ENCODE peak calls at places on chromosome 3, in seven cellular contexts. H, W, J, U, G, D and M are unnamed samples.

GRCh38 chr3:139202226-139202958 is 141.4 kb upstream of the MRPS22 start:
- DNase-seq in H (no peak), W (no peak), J (peak; percentile 77), U (no peak), G (peak; percentile 16), D (no peak), M (no peak)

GRCh38 chr3:33250712-33251111 is 26.5 kb upstream of the FBXL2 start:
- DNase-seq in H (no peak), W (no peak), J (no peak), U (no peak), G (no peak), D (no peak), M (no peak)

GRCh38 chr3:46935168-46935858 is 41.2 kb downstream of the CCDC12 start:
- DNase-seq in H (no peak), W (no peak), J (peak; percentile 46), U (no peak), G (peak; percentile 55), D (peak; percentile 31), M (peak; percentile 97)

GRCh38 chr3:11624704-11625375 is 18.9 kb downstream of the VGLL4 start:
- DNase-seq in H (no peak), W (no peak), J (no peak), U (no peak), G (no peak), D (no peak), M (no peak)

GRCh38 chr3:13687409-13687989 is 138.6 kb downstream of the FBLN2 start:
- DNase-seq in H (no peak), W (no peak), J (no peak), U (no peak), G (peak; percentile 50), D (no peak), M (no peak)

GRCh38 chr3:46848271-46849097 is 14.8 kb downstream of the MYL3 start:
- DNase-seq in H (no peak), W (no peak), J (no peak), U (no peak), G (no peak), D (peak; percentile 63), M (peak; percentile 56)

GRCh38 chr3:100158877-100159563 is 44.7 kb upstream of the FILIP1L start:
- DNase-seq in H (no peak), W (no peak), J (no peak), U (no peak), G (no peak), D (no peak), M (no peak)

GRCh38 chr3:186220365-186220764 is 111.5 kb upstream of the ETV5 start:
- DNase-seq in H (no peak), W (no peak), J (no peak), U (no peak), G (no peak), D (no peak), M (no peak)

GRCh38 chr3:53941174-53941573 is 49.5 kb upstream of the SELENOK start:
- DNase-seq in H (no peak), W (no peak), J (no peak), U (no peak), G (no peak), D (no peak), M (no peak)

GRCh38 chr3:27590437-27591320 is 106.5 kb upstream of the SLC4A7 start:
- DNase-seq in H (no peak), W (no peak), J (no peak), U (no peak), G (no peak), D (no peak), M (no peak)

GRCh38 chr3:129596194-129597086 is 10.0 kb downstream of the PLXND1 start:
- DNase-seq in H (no peak), W (no peak), J (peak; percentile 52), U (no peak), G (peak; percentile 79), D (no peak), M (peak; percentile 93)

GRCh38 chr3:14126017-14126902 is 1.4 kb downstream of the TMEM43 start:
- DNase-seq in H (no peak), W (no peak), J (no peak), U (no peak), G (no peak), D (no peak), M (no peak)

GRCh38 chr3:11632966-11633365 is 10.7 kb downstream of the VGLL4 start:
- DNase-seq in H (no peak), W (no peak), J (no peak), U (no peak), G (no peak), D (no peak), M (no peak)

GRCh38 chr3:48088056-48088748 is 72.0 kb upstream of the MAP4 start:
- DNase-seq in H (no peak), W (no peak), J (no peak), U (no peak), G (no peak), D (peak; percentile 25), M (no peak)

GRCh38 chr3:144923051-144923450 is 951.4 kb downstream of the DIPK2A start:
- DNase-seq in H (no peak), W (no peak), J (no peak), U (no peak), G (no peak), D (no peak), M (no peak)

GRCh38 chr3:16350041-16350952 is 85.3 kb downstream of the OXNAD1 start:
- DNase-seq in H (no peak), W (no peak), J (no peak), U (no peak), G (no peak), D (no peak), M (peak; percentile 69)

GRCh38 chr3:22373182-22373581 is 622.2 kb upstream of the ZNF385D start:
- DNase-seq in H (no peak), W (no peak), J (no peak), U (no peak), G (no peak), D (no peak), M (no peak)

GRCh38 chr3:167876603-167877325 is 141.2 kb downstream of the SERPINI1 start:
- DNase-seq in H (no peak), W (no peak), J (no peak), U (no peak), G (no peak), D (no peak), M (peak; percentile 70)

GRCh38 chr3:53243165-53243564 is 12.7 kb downstream of the TKT start:
- DNase-seq in H (no peak), W (no peak), J (no peak), U (no peak), G (no peak), D (no peak), M (peak; percentile 84)